ENCODE peak calls at places on chromosomes 12 and 14, in four cellular contexts. Z is tibial nerve, Q is transverse colon, X is heart left ventricle. N is an unnamed sample.

GRCh38 chr12:20392339-20392738 is 24.0 kb downstream of the PDE3A start:
- DNase-seq in Z (no peak), Q (no peak), X (no peak), N (no peak)

GRCh38 chr12:90360300-90360699 is 594.7 kb downstream of the CCER1 start:
- DNase-seq in Z (no peak), Q (no peak), X (no peak), N (no peak)

GRCh38 chr14:76950043-76951020 is 78.2 kb downstream of the IRF2BPL start:
- DNase-seq in Z (no peak), Q (no peak), X (no peak), N (no peak)

GRCh38 chr14:100146548-100147091 is 12.8 kb downstream of the DEGS2 start:
- DNase-seq in Z (no peak), Q (peak), X (no peak), N (no peak)

GRCh38 chr14:70635971-70636595 is 5.6 kb upstream of the TTC9 start:
- DNase-seq in Z (no peak), Q (no peak), X (no peak), N (no peak)

GRCh38 chr12:1946311-1946710 is 27.9 kb upstream of the CACNA2D4 start:
- DNase-seq in Z (no peak), Q (no peak), X (no peak), N (no peak)

GRCh38 chr14:28083456-28083855 is 683.1 kb upstream of the FOXG1 start:
- DNase-seq in Z (no peak), Q (no peak), X (no peak), N (no peak)

GRCh38 chr12:78698747-78699146 is 165.8 kb upstream of the SYT1 start:
- DNase-seq in Z (no peak), Q (no peak), X (no peak), N (no peak)

GRCh38 chr14:44166611-44167010 is 340.5 kb downstream of the FSCB start:
- DNase-seq in Z (no peak), Q (no peak), X (no peak), N (no peak)

GRCh38 chr14:69077841-69078240 is 75.1 kb downstream of the DCAF5 start:
- DNase-seq in Z (no peak), Q (no peak), X (no peak), N (peak)

GRCh38 chr12:67885370-67886169 is 103.7 kb upstream of the IFNG-AS1 start:
- DNase-seq in Z (peak), Q (no peak), X (peak), N (no peak)

GRCh38 chr12:106004289-106004688 is 134.5 kb downstream of the NUAK1 start:
- DNase-seq in Z (no peak), Q (no peak), X (no peak), N (no peak)

GRCh38 chr12:72030272-72030671 is 91.6 kb downstream of the TPH2 start:
- DNase-seq in Z (no peak), Q (no peak), X (no peak), N (no peak)

GRCh38 chr12:110581951-110582285 is 1.2 kb downstream of the PPTC7 start:
- DNase-seq in Z (no peak), Q (no peak), X (no peak), N (no peak)

GRCh38 chr12:39127401-39127800 is 222.0 kb upstream of the CPNE8 start:
- DNase-seq in Z (no peak), Q (peak), X (no peak), N (peak)

GRCh38 chr14:68718033-68718725 is 74.7 kb downstream of the ZFP36L1 start:
- DNase-seq in Z (no peak), Q (no peak), X (no peak), N (peak)

GRCh38 chr14:73997108-73997943 is 21.8 kb downstream of the ENTPD5 start:
- DNase-seq in Z (no peak), Q (peak), X (no peak), N (no peak)

GRCh38 chr12:63668028-63668799 is at the start of gene DPY19L2:
- DNase-seq in Z (peak), Q (peak), X (peak), N (peak)

GRCh38 chr14:53542692-53543091 is 389.6 kb upstream of the DDHD1 start:
- DNase-seq in Z (peak), Q (no peak), X (no peak), N (no peak)

GRCh38 chr12:100437038-100437841 is 36.4 kb upstream of the NR1H4 start:
- DNase-seq in Z (no peak), Q (no peak), X (no peak), N (no peak)

GRCh38 chr12:132400011-132400641 is 70.7 kb upstream of the GALNT9 start:
- DNase-seq in Z (no peak), Q (no peak), X (no peak), N (no peak)

GRCh38 chr12:100987552-100988277 is 193.1 kb downstream of the ANO4 start:
- DNase-seq in Z (no peak), Q (no peak), X (no peak), N (peak)

GRCh38 chr12:121095544-121096198 is 37.0 kb upstream of the P2RX7 start:
- DNase-seq in Z (peak), Q (peak), X (peak), N (peak)
- TF ChIP-seq POLR2A in Z (no peak), Q (no peak), X (no peak), N (no peak)

GRCh38 chr12:6780573-6780972 is 8.3 kb downstream of the LAG3 start:
- DNase-seq in Z (no peak), Q (no peak), X (no peak), N (no peak)

GRCh38 chr12:6778212-6778570 is 5.9 kb downstream of the LAG3 start:
- DNase-seq in Z (no peak), Q (peak), X (peak), N (no peak)

GRCh38 chr12:6777386-6777785 is 5.1 kb downstream of the LAG3 start:
- DNase-seq in Z (no peak), Q (no peak), X (no peak), N (no peak)

GRCh38 chr12:6779667-6780459 is 7.5 kb downstream of the LAG3 start:
- DNase-seq in Z (no peak), Q (no peak), X (no peak), N (no peak)

GRCh38 chr12:6778571-6779550 is 6.5 kb downstream of the LAG3 start:
- DNase-seq in Z (peak), Q (peak), X (peak), N (peak)
- TF ChIP-seq POLR2A in Z (peak), Q (no peak), X (peak), N (no peak)

DNA sequence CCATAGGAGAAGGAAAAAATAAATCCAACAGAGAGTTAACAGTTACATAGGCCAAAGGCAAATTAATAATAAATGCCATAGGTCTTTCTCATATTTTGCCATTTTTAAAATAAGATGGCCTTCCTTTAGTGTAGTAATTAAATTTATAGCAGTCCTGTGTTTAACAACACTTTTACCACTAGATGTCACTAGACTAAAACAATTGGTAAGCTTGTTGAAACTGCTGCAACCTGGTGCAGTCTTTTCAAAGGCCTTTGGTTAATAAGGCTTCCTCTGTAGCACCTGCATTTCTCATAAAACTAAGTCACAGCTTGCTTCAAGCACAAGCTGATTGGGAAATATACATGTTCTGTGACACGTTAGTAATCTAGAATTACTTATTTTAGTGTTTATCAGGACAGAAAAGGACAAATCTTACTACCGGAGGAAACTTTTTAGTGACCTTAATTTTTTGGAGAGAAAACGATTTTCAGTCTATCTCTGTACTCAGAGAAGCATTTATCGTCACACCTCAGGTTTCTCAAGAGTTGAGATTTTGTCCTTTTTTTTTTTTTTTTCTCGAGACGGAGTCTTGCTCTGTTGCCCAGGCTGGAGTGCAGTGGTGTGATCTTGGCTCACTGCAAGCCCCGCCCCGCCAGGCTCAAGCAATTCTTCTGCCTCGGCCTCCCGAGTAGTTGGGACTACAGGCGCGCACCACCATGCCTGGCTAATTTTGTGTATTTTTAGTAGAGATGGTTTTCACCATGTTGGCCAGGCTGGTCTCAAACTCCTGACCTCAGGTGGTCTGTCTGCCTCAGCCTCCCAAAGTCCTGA is 20.0 kb downstream of the BORCS5 start:
- DNase-seq in Z (no peak), Q (no peak), X (no peak), N (peak)
- TF ChIP-seq POLR2A in Z (no peak), Q (no peak), X (no peak), N (no peak)

GRCh38 chr14:103714063-103714724 is 1.1 kb downstream of the XRCC3 start:
- DNase-seq in Z (no peak), Q (no peak), X (no peak), N (no peak)

GRCh38 chr14:103716091-103716801 is 636 bp downstream of the ZFYVE21 start:
- DNase-seq in Z (no peak), Q (peak), X (peak), N (peak)

GRCh38 chr14:103713304-103714062 is 1.8 kb downstream of the XRCC3 start:
- DNase-seq in Z (no peak), Q (no peak), X (no peak), N (no peak)

GRCh38 chr14:103716899-103717411 is 1.3 kb downstream of the ZFYVE21 start:
- DNase-seq in Z (no peak), Q (no peak), X (no peak), N (no peak)

GRCh38 chr14:103715052-103716000 is at the start of the genes XRCC3 and ZFYVE21:
- DNase-seq in Z (peak), Q (peak), X (peak), N (peak)
- TF ChIP-seq POLR2A in Z (peak), Q (peak), X (peak), N (peak)

DNA sequence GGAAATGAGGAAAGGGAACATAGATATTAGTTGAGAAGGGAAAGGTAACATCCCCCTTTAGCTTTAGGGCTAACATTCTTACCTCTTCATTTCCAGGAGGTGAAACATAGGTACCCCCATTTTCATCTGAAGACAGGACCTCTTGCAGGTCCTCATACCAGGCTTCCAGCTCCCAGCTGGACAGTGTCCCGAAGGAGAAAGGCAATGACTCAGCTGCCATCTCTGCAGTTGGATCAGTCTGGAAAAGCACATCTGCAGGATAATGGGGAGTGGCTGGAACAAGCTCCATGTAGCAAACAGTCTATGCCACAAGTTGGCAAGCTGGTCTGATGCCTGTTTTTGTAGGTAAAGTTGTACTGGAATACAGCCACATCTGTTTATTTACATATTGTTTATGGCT is 3.1 kb downstream of the DDIT3 start:
- DNase-seq in Z (no peak), Q (no peak), X (no peak), N (no peak)
- TF ChIP-seq POLR2A in Z (no peak), Q (no peak), X (no peak), N (no peak)